ENCODE peak calls at places on chromosomes 5 and 9, in seven cellular contexts. N is brain microvascular endothelial cell, L is suprapubic skin, P is pancreas, H is activated B cell treated with CpG ODN at 0.5 μM for 24 hours, E is AG09319, D is AG04450. Z is an unnamed sample.

GRCh38 chr5:115816226-115817042 is at the start of gene CDO1:
- DNase-seq in N (peak), L (peak), P (peak), H (peak), E (peak), D (no peak), Z (peak)

GRCh38 chr5:103472820-103473219 is 89.8 kb downstream of the NUDT12 start:
- DNase-seq in N (peak), L (no peak), P (no peak), H (no peak), E (no peak), D (no peak), Z (no peak)

GRCh38 chr9:113398796-113399195 is 2.3 kb downstream of the ALAD start:
- DNase-seq in N (no peak), L (no peak), P (no peak), H (no peak), E (no peak), D (no peak), Z (no peak)

GRCh38 chr9:135310134-135310533 is 169.4 kb upstream of the PPP1R26 start:
- DNase-seq in N (no peak), L (no peak), P (no peak), H (no peak), E (no peak), D (no peak), Z (peak)

GRCh38 chr5:38556115-38556598 is 289 bp downstream of the LIFR start:
- DNase-seq in N (peak), L (no peak), P (no peak), H (no peak), E (peak), D (no peak), Z (no peak)

GRCh38 chr5:131794596-131794995 is 2.2 kb downstream of the FNIP1 start:
- DNase-seq in N (no peak), L (no peak), P (no peak), H (no peak), E (no peak), D (no peak), Z (no peak)

GRCh38 chr9:119963258-119963797 is 594.1 kb upstream of the BRINP1 start:
- DNase-seq in N (peak), L (no peak), P (peak), H (no peak), E (peak), D (no peak), Z (no peak)

GRCh38 chr9:26833792-26834191 is 58.8 kb downstream of the CAAP1 start:
- DNase-seq in N (no peak), L (no peak), P (no peak), H (no peak), E (no peak), D (no peak), Z (no peak)

GRCh38 chr9:123725389-123725788 is 204.5 kb downstream of the DENND1A start:
- DNase-seq in N (no peak), L (no peak), P (no peak), H (no peak), E (peak), D (no peak), Z (no peak)

GRCh38 chr9:22119537-22120167 is 110.5 kb upstream of the CDKN2B start:
- DNase-seq in N (peak), L (no peak), P (no peak), H (no peak), E (no peak), D (no peak), Z (no peak)

GRCh38 chr5:11047051-11047450 is 286.0 kb upstream of the DAP start:
- DNase-seq in N (no peak), L (no peak), P (no peak), H (no peak), E (no peak), D (no peak), Z (no peak)

GRCh38 chr5:61966991-61967390 is 339.0 kb upstream of the KIF2A start:
- DNase-seq in N (no peak), L (no peak), P (no peak), H (no peak), E (no peak), D (no peak), Z (no peak)

GRCh38 chr9:115997923-115998322 is 155.7 kb upstream of the PAPPA start:
- DNase-seq in N (peak), L (no peak), P (no peak), H (no peak), E (no peak), D (peak), Z (no peak)

GRCh38 chr5:58107704-58108103 is 352.2 kb downstream of the PLK2 start:
- DNase-seq in N (peak), L (no peak), P (no peak), H (no peak), E (no peak), D (no peak), Z (no peak)

GRCh38 chr5:151553130-151553670 is 37.9 kb downstream of the FAT2 start:
- DNase-seq in N (no peak), L (no peak), P (no peak), H (no peak), E (no peak), D (no peak), Z (no peak)

GRCh38 chr9:20989923-20990341 is 41.5 kb downstream of the HACD4 start:
- DNase-seq in N (no peak), L (no peak), P (peak), H (no peak), E (no peak), D (no peak), Z (no peak)

GRCh38 chr5:111681791-111682190 is 75.2 kb downstream of the NREP start:
- DNase-seq in N (peak), L (no peak), P (no peak), H (no peak), E (no peak), D (no peak), Z (no peak)

GRCh38 chr5:153974131-153974812 is 64.4 kb downstream of the FAM114A2 start:
- DNase-seq in N (peak), L (no peak), P (no peak), H (no peak), E (no peak), D (peak), Z (no peak)

GRCh38 chr5:124692950-124693349 is 53.5 kb downstream of the ZNF608 start:
- DNase-seq in N (no peak), L (no peak), P (no peak), H (no peak), E (no peak), D (no peak), Z (no peak)

GRCh38 chr9:135087489-135087791 is at the start of gene OLFM1:
- DNase-seq in N (peak), L (peak), P (peak), H (no peak), E (peak), D (no peak), Z (peak)

GRCh38 chr9:128421474-128422010 is 885 bp downstream of the CERCAM start:
- DNase-seq in N (peak), L (no peak), P (no peak), H (no peak), E (no peak), D (no peak), Z (no peak)

GRCh38 chr5:6181871-6182270 is 196.5 kb downstream of the MED10 start:
- DNase-seq in N (no peak), L (no peak), P (no peak), H (no peak), E (no peak), D (no peak), Z (no peak)

GRCh38 chr5:170467000-170467707 is 36.7 kb upstream of the KCNIP1 start:
- DNase-seq in N (peak), L (no peak), P (no peak), H (no peak), E (no peak), D (peak), Z (peak)

GRCh38 chr9:104286792-104287191 is 192.7 kb downstream of the SMC2 start:
- DNase-seq in N (no peak), L (no peak), P (no peak), H (no peak), E (no peak), D (no peak), Z (no peak)

GRCh38 chr5:104355350-104355749 is 792.8 kb upstream of the NUDT12 start:
- DNase-seq in N (no peak), L (no peak), P (no peak), H (no peak), E (no peak), D (no peak), Z (no peak)

GRCh38 chr5:173161148-173161547 is 16.8 kb downstream of the BNIP1 start:
- DNase-seq in N (no peak), L (no peak), P (no peak), H (no peak), E (no peak), D (no peak), Z (no peak)

DNA sequence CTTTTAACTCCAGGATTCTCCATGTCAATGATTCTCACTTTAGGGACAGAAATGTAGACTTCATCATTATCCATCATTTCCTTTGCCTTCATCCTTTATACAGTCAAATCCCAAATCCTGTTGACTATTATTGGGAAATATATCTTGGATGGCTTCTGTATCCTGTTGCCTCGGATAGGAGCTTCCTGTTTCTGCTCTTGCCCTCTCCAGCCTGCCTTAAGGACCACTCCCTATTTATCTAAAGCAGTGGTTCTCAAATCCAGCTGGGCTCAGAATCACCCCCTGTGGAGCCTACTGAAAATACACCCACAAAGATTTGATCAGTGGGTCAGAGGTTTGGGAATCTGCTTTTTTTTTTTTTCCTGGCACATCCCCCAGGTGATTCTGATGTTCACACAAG is 8.5 kb downstream of the AFAP1L1 start:
- DNase-seq in N (no peak), L (no peak), P (no peak), H (no peak), E (no peak), D (no peak), Z (no peak)
- TF ChIP-seq CTCF in N (no peak), L (no peak), P (no peak), H (no peak), E (no peak), D (peak), Z (no peak)

DNA sequence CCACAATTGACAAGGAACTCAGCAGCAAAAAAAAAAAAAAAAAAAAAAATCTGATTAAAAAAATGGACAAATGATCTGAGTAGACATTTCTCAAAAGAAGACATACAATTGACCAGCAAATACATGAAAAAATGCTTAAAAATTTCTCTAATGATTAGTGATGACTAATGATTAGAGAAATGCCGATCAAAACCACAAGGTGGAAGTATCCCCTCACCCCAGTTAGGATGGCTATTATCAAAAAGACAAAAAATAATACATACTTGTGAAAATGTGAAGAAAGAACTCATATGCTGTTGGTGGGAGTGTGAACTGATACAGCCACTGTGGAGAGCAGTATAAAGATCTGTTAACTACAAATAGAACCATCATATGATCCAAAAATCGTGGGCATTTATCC is 245.3 kb downstream of the OSTF1 start:
- DNase-seq in N (no peak), L (no peak), P (no peak), H (no peak), E (no peak), D (no peak), Z (no peak)
- TF ChIP-seq CTCF in N (no peak), L (no peak), P (no peak), H (no peak), E (no peak), D (no peak), Z (peak)

DNA sequence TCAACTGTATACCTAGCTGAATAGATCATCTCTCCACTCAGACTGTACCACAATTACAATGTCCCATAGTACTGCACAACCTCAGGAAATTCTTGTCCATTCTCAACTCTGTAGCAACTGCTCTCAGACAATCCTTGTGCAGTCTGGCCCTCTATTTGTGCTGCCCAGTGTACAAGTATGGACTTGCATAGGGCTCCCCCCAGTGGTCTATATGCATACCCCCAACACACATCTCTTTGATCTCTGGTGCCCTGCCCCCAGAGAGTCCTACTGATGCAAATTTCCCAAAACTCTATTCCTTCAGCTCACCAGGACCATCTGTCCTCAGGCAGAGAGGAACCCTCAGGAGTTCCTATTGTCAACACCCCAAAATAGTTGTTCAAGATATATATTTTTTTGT is 205.3 kb downstream of the SLCO4C1 start:
- DNase-seq in N (no peak), L (no peak), P (no peak), H (no peak), E (no peak), D (no peak), Z (no peak)
- TF ChIP-seq CTCF in N (peak), L (no peak), P (peak), H (no peak), E (no peak), D (peak), Z (peak)

GRCh38 chr5:125698420-125698819 is 724.8 kb upstream of the GRAMD2B start:
- DNase-seq in N (no peak), L (no peak), P (no peak), H (no peak), E (no peak), D (no peak), Z (no peak)
- TF ChIP-seq CTCF in N (no peak), L (no peak), P (no peak), H (no peak), E (no peak), D (no peak), Z (no peak)